ENCODE peak calls at places on chromosomes 7 and 10, in seven cellular contexts. H is heart left ventricle, D is cardiac muscle cell, V is Panc1, I is mammary epithelial cell, A is tibial nerve, R is psoas muscle. C is an unnamed sample. For H3K4me1, the result is how much of the 10 kb centered on the place peaks cover.

GRCh38 chr10:88555190-88555894 is 27.8 kb downstream of the RNLS start:
- DNase-seq in H (no peak), I (no peak), A (no peak), D (no peak), V (no peak), R (no peak), C (no peak)

GRCh38 chr10:624605-625334 is 64.7 kb downstream of the DIP2C start:
- DNase-seq in V (peak), A (peak), I (peak), H (peak), R (peak), D (peak), C (peak)

GRCh38 chr7:41122256-41122987 is 580.5 kb downstream of the INHBA start:
- DNase-seq in H (no peak), R (no peak), A (no peak), V (no peak), D (peak), I (no peak), C (no peak)

GRCh38 chr7:24828871-24829661 is 71.8 kb upstream of the GSDME start:
- DNase-seq in R (no peak), H (no peak), I (no peak), V (no peak), D (peak), A (no peak), C (no peak)

GRCh38 chr10:101934911-101935310 is 91.3 kb upstream of the KCNIP2 start:
- DNase-seq in D (no peak), H (no peak), I (no peak), R (no peak), A (no peak), V (no peak), C (no peak)

GRCh38 chr7:112092306-112093090 is 113.7 kb downstream of the DOCK4 start:
- DNase-seq in V (no peak), A (no peak), H (no peak), R (no peak), D (no peak), I (no peak), C (no peak)

GRCh38 chr10:35153723-35154122 is 27.1 kb downstream of the CREM start:
- DNase-seq in H (no peak), A (no peak), V (no peak), I (no peak), D (peak), R (no peak), C (no peak)

GRCh38 chr7:127612263-127612662 is 5.7 kb downstream of the PAX4 start:
- DNase-seq in H (no peak), D (no peak), I (no peak), R (no peak), A (no peak), V (no peak), C (no peak)

GRCh38 chr10:92897916-92898315 is 49.6 kb downstream of the EXOC6 start:
- DNase-seq in D (no peak), A (no peak), I (no peak), H (no peak), V (no peak), R (no peak), C (no peak)

GRCh38 chr10:74921744-74922143 is 95.3 kb downstream of the KAT6B start:
- DNase-seq in H (no peak), D (no peak), V (no peak), I (no peak), A (no peak), R (no peak), C (no peak)

GRCh38 chr7:30371321-30371720 is 86.9 kb downstream of the ZNRF2 start:
- DNase-seq in D (no peak), A (no peak), R (no peak), H (no peak), I (no peak), V (no peak), C (no peak)

GRCh38 chr7:70698219-70698832 is 433.6 kb upstream of the GALNT17 start:
- DNase-seq in I (peak), D (peak), A (no peak), V (peak), H (peak), R (no peak), C (peak)

GRCh38 chr10:15793664-15794063 is 66.6 kb downstream of the MINDY3 start:
- DNase-seq in V (no peak), A (no peak), D (no peak), I (no peak), R (no peak), H (no peak), C (no peak)

GRCh38 chr10:117543245-117543998 is 876 bp downstream of the EMX2 start:
- DNase-seq in D (peak), H (no peak), I (no peak), V (no peak), R (no peak), A (no peak), C (peak)

GRCh38 chr10:58280485-58280884 is 11.5 kb downstream of the CISD1 start:
- DNase-seq in R (no peak), A (no peak), I (peak), H (no peak), D (no peak), V (no peak), C (no peak)

GRCh38 chr7:3482147-3482921 is 181.3 kb downstream of the SDK1 start:
- DNase-seq in I (peak), H (no peak), A (no peak), D (peak), V (peak), R (no peak), C (peak)

GRCh38 chr10:31804416-31804815 is 124.2 kb downstream of the ARHGAP12 start:
- DNase-seq in V (no peak), D (no peak), I (no peak), H (no peak), A (no peak), R (no peak), C (no peak)

GRCh38 chr10:71984798-71985388 is 20.7 kb downstream of the CHST3 start:
- DNase-seq in A (no peak), I (no peak), D (peak), V (no peak), R (no peak), H (no peak), C (peak)

GRCh38 chr10:71984126-71984797 is 20.1 kb downstream of the CHST3 start:
- DNase-seq in R (no peak), V (no peak), D (no peak), I (no peak), A (no peak), H (no peak), C (no peak)

GRCh38 chr10:71982269-71983178 is 18.3 kb downstream of the CHST3 start:
- DNase-seq in V (no peak), H (no peak), I (no peak), A (no peak), D (no peak), R (no peak), C (no peak)

GRCh38 chr10:71981868-71982230 is 17.7 kb downstream of the CHST3 start:
- DNase-seq in A (no peak), H (no peak), D (no peak), R (no peak), I (no peak), V (no peak), C (no peak)

DNA sequence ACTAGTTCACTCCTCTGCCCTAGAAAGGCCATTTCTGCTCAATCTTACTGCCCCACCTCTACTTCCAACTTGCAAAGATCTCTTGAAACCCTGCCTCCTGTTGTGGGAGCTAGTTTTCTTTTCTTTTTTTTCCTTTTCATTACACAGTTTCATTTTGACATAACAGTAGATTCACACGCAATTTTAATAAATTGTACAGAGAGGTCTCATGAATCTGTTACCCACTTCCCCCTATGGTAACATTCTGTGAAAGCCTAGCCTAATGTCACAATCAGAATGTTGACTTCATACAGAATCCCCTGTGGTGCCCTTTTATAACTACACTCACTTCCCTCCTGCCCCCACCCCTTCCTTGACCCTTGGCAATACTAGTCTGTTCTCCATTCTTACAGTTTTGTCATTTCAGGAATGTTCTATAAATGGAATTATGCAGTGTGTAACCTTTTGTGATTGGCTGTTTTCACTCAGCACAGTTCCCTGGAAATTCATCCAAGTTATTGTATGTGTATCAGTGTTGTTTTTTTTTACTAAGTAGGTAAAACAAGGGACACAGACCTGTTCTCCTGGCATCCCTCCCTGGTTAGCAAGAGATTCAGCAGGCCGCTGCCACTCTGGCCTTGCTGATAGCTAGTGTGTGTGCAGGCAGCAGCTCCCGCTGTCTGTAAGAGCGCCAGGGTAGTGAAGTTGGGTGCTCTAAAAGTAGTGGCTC is 21.5 kb downstream of the CHST3 start:
- DNase-seq in R (no peak), I (no peak), H (peak), A (no peak), D (peak), V (no peak), C (no peak)
- TF ChIP-seq CTCF in R (peak), I (no peak), H (no peak), A (no peak), D (peak), V (no peak), C (no peak)

GRCh38 chr10:125093199-125093841 is 67.0 kb downstream of the CTBP2 start:
- DNase-seq in R (peak), A (peak), V (no peak), I (no peak), D (peak), H (peak), C (peak)
- H3K4me1 ChIP-seq in R (half or more), A (half or more), V (under half), I (under half), D (under half), H (under half), C (under half)

DNA sequence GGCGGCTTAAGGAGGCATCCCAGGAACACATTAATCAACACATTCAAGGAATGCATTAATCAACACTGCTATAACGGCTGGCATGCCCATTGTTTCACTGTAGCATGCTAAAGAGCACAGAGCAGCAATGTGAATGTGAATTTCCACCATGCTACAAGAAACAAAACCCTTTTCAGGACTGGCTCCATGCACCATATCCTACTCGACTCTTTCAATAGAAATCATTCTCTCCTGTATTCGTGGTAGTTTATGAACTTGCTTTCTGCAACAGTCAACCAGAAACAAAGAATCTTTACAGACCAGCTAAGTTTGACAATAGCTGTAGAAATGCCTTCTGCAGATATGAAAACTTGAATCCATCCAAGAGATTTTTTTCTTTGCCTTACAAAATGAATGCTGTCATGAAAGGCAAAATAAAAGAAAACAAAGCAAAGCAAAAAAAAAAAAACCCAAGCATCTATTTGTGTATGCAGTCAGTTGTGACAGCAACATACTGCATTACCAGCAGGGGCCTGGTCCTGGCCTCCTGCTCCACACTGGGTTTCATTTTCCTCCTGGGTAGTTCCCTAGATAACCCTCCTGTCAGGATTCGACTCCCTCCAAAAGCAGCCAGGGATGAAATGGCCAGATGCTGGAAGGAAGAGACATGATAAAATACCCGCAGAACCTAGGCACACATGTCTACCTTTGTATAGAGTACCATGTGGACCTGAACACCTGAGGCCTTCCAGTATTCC is 148.8 kb downstream of the NRCAM start:
- DNase-seq in V (no peak), H (no peak), I (no peak), A (no peak), D (no peak), R (no peak), C (peak)
- TF ChIP-seq CTCF in V (no peak), H (no peak), I (no peak), A (no peak), D (peak), R (no peak), C (peak)

GRCh38 chr7:47640215-47640739 is 58.4 kb upstream of the TNS3 start:
- DNase-seq in I (no peak), V (no peak), D (no peak), H (no peak), R (no peak), A (no peak), C (no peak)

GRCh38 chr7:47636111-47636692 is 54.3 kb upstream of the TNS3 start:
- DNase-seq in I (no peak), D (no peak), A (no peak), V (no peak), H (peak), R (no peak), C (no peak)

GRCh38 chr7:47639495-47640110 is 57.7 kb upstream of the TNS3 start:
- DNase-seq in A (no peak), H (no peak), I (no peak), R (no peak), D (no peak), V (no peak), C (no peak)

GRCh38 chr7:47636693-47637175 is 54.8 kb upstream of the TNS3 start:
- DNase-seq in H (no peak), I (no peak), V (no peak), A (no peak), D (no peak), R (no peak), C (no peak)

GRCh38 chr7:47638679-47639306 is 56.9 kb upstream of the TNS3 start:
- DNase-seq in A (no peak), D (peak), V (no peak), H (no peak), R (no peak), I (no peak), C (no peak)
- H3K4me1 ChIP-seq in A (half or more), D (under half), V (half or more), H (under half), R (under half), I (under half), C (under half)

GRCh38 chr7:83366629-83367028 is 203.9 kb upstream of the PCLO start:
- DNase-seq in R (no peak), D (no peak), V (no peak), I (no peak), H (no peak), A (no peak), C (no peak)

GRCh38 chr7:83362786-83363185 is 200.1 kb upstream of the PCLO start:
- DNase-seq in R (no peak), I (no peak), A (no peak), V (no peak), D (no peak), H (no peak), C (no peak)

GRCh38 chr7:83365746-83366145 is 203.1 kb upstream of the PCLO start:
- DNase-seq in D (peak), H (no peak), V (no peak), R (no peak), I (no peak), A (no peak), C (no peak)
- TF ChIP-seq CTCF in D (peak), H (no peak), V (peak), R (no peak), I (no peak), A (no peak), C (peak)

GRCh38 chr7:129786179-129786514 is 166.6 kb downstream of the UBE2H start:
- DNase-seq in R (no peak), H (no peak), A (no peak), V (no peak), I (no peak), D (no peak), C (no peak)
- H3K4me1 ChIP-seq in R (under half), H (under half), A (half or more), V (under half), I (under half), D (under half), C (under half)

DNA sequence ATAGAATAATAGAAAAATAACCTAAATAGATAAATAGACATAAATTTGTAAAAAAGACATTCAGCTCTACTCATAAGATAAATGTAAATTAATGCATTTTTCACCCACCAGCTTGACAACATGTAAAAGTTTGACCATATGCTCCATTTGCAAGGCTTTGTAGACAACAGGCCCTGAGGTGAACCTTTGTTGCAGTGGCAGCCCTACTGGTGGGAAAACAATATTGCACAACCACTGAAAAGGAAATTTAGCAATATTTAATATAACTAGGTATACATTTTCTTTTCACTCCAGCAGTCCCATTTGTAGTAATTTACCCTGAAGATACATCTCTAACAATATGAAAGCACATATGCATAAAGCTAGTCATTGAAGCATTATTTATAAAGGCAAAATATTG is 39.0 kb upstream of the ADRA2A start:
- DNase-seq in V (no peak), R (no peak), D (peak), A (no peak), I (no peak), H (no peak), C (no peak)
- TF ChIP-seq CTCF in V (peak), R (no peak), D (peak), A (no peak), I (peak), H (no peak), C (peak)

DNA sequence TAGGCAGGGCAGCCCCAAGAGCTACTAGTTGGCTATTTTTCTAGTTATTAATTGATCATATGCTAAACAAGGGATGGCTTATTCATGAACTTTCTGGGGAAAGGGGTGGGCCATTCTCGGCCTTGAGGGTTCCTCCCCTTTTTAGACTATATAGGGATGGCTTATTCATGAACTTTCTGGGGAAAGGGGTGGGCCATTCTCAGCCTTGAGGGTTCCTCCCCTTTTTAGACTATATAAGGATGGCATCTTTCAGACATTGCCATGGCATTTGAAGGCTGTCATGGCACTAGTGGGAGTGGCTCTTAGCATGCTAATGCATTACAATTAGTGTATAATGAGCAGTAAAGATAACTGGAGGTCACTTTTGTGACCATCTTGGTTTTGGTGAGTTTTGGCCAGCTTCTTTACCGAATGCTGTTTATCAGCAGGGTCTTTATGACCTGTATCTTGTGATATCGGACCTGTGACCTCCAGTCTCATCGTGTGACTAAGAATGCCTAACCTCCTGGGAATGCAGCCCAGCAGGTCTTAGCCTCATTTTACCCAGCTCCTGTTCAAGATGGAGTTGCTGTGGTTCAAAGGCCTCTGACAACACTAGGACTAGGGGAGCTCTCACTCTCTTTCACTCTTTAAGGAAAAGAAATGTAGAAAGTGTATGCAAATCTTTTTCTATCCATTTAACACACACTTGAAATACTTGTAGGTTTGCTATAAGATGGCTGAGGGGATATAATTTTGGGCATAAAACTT is 7.8 kb downstream of the FHIP2A start:
- DNase-seq in V (no peak), D (no peak), A (no peak), H (no peak), R (no peak), I (no peak), C (no peak)
- H3K4me1 ChIP-seq in V (under half), D (under half), A (under half), H (under half), R (under half), I (under half), C (under half)

GRCh38 chr10:69649771-69650550 is 19.9 kb downstream of the FAM241B start:
- DNase-seq in I (no peak), D (no peak), H (no peak), R (no peak), A (no peak), V (no peak), C (no peak)
- TF ChIP-seq CTCF in I (no peak), D (peak), H (no peak), R (no peak), A (no peak), V (no peak), C (no peak)

GRCh38 chr10:77306666-77307065 is 330.9 kb downstream of the KCNMA1 start:
- DNase-seq in V (no peak), H (no peak), D (no peak), I (no peak), A (no peak), R (no peak), C (no peak)
- H3K4me1 ChIP-seq in V (under half), H (under half), D (under half), I (under half), A (under half), R (under half), C (under half)